ENCODE peak calls at places on chromosomes 2 and 18, in five cellular contexts. D, E, P, Y and G are unnamed samples.

GRCh38 chr2:777546-777945 is 100.3 kb upstream of the TMEM18 start:
- DNase-seq in Y (no peak), P (no peak), E (no peak), D (no peak), G (no peak)

GRCh38 chr2:213221962-213222361 is 62.3 kb upstream of the SPAG16 start:
- DNase-seq in P (no peak), Y (no peak), D (peak), E (no peak), G (no peak)

GRCh38 chr2:234701841-234702240 is 205.0 kb upstream of the ARL4C start:
- DNase-seq in P (no peak), Y (no peak), E (no peak), D (no peak), G (no peak)

GRCh38 chr2:141791521-141791920 is 339.3 kb downstream of the LRP1B start:
- DNase-seq in E (no peak), Y (no peak), P (no peak), D (no peak), G (no peak)

GRCh38 chr2:142585785-142586184 is 291.7 kb upstream of the KYNU start:
- DNase-seq in E (no peak), Y (no peak), P (peak), D (no peak), G (no peak)

GRCh38 chr18:57984490-57985109 is 59.4 kb upstream of the NEDD4L start:
- DNase-seq in P (no peak), D (no peak), E (no peak), Y (no peak), G (no peak)

GRCh38 chr2:109339519-109339991 is 210.6 kb downstream of the SH3RF3 start:
- DNase-seq in P (no peak), Y (no peak), E (no peak), D (peak), G (no peak)

GRCh38 chr18:13256444-13257305 is 38.1 kb downstream of the LDLRAD4 start:
- DNase-seq in D (no peak), E (no peak), Y (no peak), P (no peak), G (no peak)

GRCh38 chr18:68733693-68734092 is 18.8 kb upstream of the TMX3 start:
- DNase-seq in E (no peak), D (no peak), P (no peak), Y (no peak), G (no peak)

GRCh38 chr2:3703741-3704355 is 473 bp downstream of the DCDC2C start:
- DNase-seq in E (peak), D (no peak), Y (no peak), P (no peak), G (no peak)

GRCh38 chr2:226995625-226996041 is 159.8 kb downstream of the RHBDD1 start:
- DNase-seq in P (peak), D (peak), Y (no peak), E (peak), G (peak)

GRCh38 chr2:217797661-217798069 is 205.1 kb downstream of the TNS1 start:
- DNase-seq in P (no peak), Y (no peak), E (peak), D (no peak), G (no peak)

GRCh38 chr2:146623771-146624170 is 1221.1 kb upstream of the ACVR2A start:
- DNase-seq in Y (no peak), D (peak), E (no peak), P (no peak), G (peak)

GRCh38 chr2:238690673-238690965 is 157.3 kb upstream of the TWIST2 start:
- DNase-seq in P (no peak), D (no peak), E (no peak), Y (no peak), G (no peak)

GRCh38 chr2:38293152-38293865 is 83.8 kb downstream of the ATL2 start:
- DNase-seq in E (no peak), Y (no peak), P (no peak), D (no peak), G (no peak)

GRCh38 chr2:229815858-229816257 is 101.5 kb upstream of the DNER start:
- DNase-seq in Y (no peak), E (no peak), P (no peak), D (peak), G (no peak)

GRCh38 chr2:85018049-85018447 is 47.1 kb downstream of the KCMF1 start:
- DNase-seq in Y (no peak), E (no peak), P (no peak), D (no peak), G (no peak)

GRCh38 chr2:234463626-234464290 is 33.1 kb downstream of the ARL4C start:
- DNase-seq in D (no peak), E (no peak), Y (no peak), P (no peak), G (no peak)

GRCh38 chr2:96669539-96670215 is 27.1 kb downstream of the FER1L5 start:
- DNase-seq in Y (no peak), E (no peak), D (no peak), P (no peak), G (no peak)

GRCh38 chr2:88451647-88452150 is 794 bp downstream of the FOXI3 start:
- DNase-seq in Y (no peak), P (no peak), E (no peak), D (no peak), G (no peak)

GRCh38 chr2:206982360-206982759 is 43.0 kb downstream of the CPO start:
- DNase-seq in E (no peak), P (no peak), D (no peak), Y (no peak), G (no peak)

GRCh38 chr2:179614121-179614520 is 247.3 kb downstream of the ZNF385B start:
- DNase-seq in E (no peak), D (no peak), P (no peak), Y (no peak), G (no peak)

GRCh38 chr2:231189571-231190495 is 8.6 kb upstream of the ARMC9 start:
- DNase-seq in Y (no peak), P (no peak), E (peak), D (peak), G (no peak)

GRCh38 chr2:161416633-161417427 is 733 bp downstream of the TBR1 start:
- DNase-seq in Y (no peak), D (no peak), P (no peak), E (no peak), G (no peak)

GRCh38 chr18:23077493-23078256 is 57.6 kb upstream of the CABLES1 start:
- DNase-seq in E (no peak), Y (peak), P (no peak), D (peak), G (no peak)

GRCh38 chr2:10036095-10036879 is 7.1 kb upstream of the KLF11 start:
- DNase-seq in E (peak), Y (no peak), D (peak), P (no peak), G (no peak)

GRCh38 chr2:241321033-241321432 is 5.3 kb downstream of the SEPTIN2 start:
- DNase-seq in E (no peak), D (no peak), Y (no peak), P (no peak), G (no peak)

DNA sequence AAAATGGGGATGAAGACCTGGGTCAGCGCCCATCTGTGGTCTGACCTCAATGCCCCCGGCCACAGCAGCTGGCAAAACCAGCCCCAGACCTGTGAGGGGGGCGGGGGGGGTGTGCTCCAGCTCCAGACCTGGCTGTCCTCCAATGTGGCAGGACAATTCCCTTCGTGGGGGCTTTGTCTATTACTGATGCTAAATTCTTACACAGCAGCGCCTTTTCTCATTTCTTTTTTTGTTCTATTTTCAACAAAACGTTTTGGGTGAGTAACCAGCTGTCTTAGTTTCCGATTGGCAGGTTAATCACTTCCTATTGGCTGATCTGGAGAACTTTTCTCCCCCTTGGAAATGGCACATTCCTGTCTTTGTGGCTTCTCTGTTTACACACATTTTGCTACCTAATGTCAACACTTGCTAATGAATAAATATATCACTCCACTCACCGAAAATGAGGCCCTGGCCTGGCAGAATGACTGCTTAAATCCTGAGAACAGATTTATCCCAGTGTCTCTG is 4.4 kb downstream of the SMAD7 start:
- DNase-seq in E (peak), Y (peak), P (no peak), D (no peak), G (no peak)
- H3K4me3 ChIP-seq in E (peak), Y (peak), P (peak), D (peak), G (peak)

GRCh38 chr2:69013837-69014796 is 1.1 kb downstream of the ANTXR1 start:
- DNase-seq in D (peak), P (no peak), Y (no peak), E (peak), G (no peak)
- H3K4me3 ChIP-seq in D (peak), P (no peak), Y (peak), E (peak), G (peak)

GRCh38 chr18:54931152-54931551 is 28.1 kb downstream of the CCDC68 start:
- DNase-seq in E (no peak), D (no peak), Y (no peak), P (no peak), G (no peak)

GRCh38 chr18:54923339-54923956 is 35.8 kb downstream of the CCDC68 start:
- DNase-seq in D (no peak), Y (peak), E (no peak), P (no peak), G (no peak)

GRCh38 chr18:54928236-54928635 is 31.0 kb downstream of the CCDC68 start:
- DNase-seq in Y (no peak), P (no peak), D (no peak), E (no peak), G (no peak)

GRCh38 chr18:54924948-54925347 is 34.3 kb downstream of the CCDC68 start:
- DNase-seq in Y (no peak), E (no peak), D (no peak), P (no peak), G (no peak)

DNA sequence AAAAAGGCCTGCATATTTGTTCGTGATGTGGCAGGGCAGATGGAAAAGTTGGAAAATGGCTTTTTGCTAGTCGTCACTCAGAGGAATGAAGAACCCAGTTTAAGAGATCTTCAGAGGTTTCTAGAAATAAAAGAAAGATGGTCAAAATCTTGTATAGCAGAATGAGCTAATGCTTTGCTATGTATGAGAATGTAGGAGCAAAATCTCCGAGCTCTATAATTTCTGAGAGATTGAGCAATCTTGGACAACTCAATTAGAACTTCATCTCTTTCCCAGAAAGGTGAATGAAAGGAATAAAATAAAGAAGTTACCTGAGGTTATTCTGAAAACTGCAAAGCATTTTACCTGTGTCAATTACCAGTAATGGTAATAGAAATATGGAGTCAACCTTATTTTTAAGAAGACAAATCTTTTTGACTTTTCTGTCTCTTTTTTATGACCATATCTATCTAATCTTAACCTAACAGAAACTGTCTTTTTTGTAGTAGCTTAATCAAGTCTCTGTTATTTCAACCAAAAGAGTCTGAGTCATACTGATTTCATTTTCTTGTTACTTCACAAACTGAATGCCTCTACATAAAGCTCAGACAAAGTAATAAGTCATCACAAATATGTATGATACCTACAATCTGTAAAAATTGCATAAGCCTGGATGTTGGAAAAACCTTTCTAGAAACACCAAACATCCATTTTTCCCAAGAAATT is 32.5 kb downstream of the CCDC68 start:
- DNase-seq in E (no peak), P (no peak), D (peak), Y (no peak), G (no peak)
- H3K4me3 ChIP-seq in E (no peak), P (no peak), D (no peak), Y (no peak), G (no peak)

GRCh38 chr18:8841781-8842485 is 136.6 kb downstream of the MTCL1 start:
- DNase-seq in D (no peak), Y (no peak), P (no peak), E (no peak), G (no peak)

GRCh38 chr18:8843005-8843404 is 137.6 kb downstream of the MTCL1 start:
- DNase-seq in Y (no peak), D (no peak), P (no peak), E (no peak), G (no peak)

GRCh38 chr18:8842506-8842905 is 137.2 kb downstream of the MTCL1 start:
- DNase-seq in Y (no peak), D (no peak), E (no peak), P (no peak), G (no peak)

GRCh38 chr18:8847066-8847755 is 141.9 kb downstream of the MTCL1 start:
- DNase-seq in D (peak), Y (no peak), P (no peak), E (no peak), G (no peak)

GRCh38 chr18:8844721-8845148 is 139.4 kb downstream of the MTCL1 start:
- DNase-seq in E (no peak), P (no peak), Y (no peak), D (no peak), G (no peak)
- H3K4me3 ChIP-seq in E (no peak), P (no peak), Y (no peak), D (no peak), G (no peak)

GRCh38 chr2:25566694-25567093 is 106.7 kb downstream of the DTNB start:
- DNase-seq in P (peak), Y (no peak), D (peak), E (no peak), G (no peak)
- H3K4me3 ChIP-seq in P (no peak), Y (no peak), D (no peak), E (no peak), G (no peak)

DNA sequence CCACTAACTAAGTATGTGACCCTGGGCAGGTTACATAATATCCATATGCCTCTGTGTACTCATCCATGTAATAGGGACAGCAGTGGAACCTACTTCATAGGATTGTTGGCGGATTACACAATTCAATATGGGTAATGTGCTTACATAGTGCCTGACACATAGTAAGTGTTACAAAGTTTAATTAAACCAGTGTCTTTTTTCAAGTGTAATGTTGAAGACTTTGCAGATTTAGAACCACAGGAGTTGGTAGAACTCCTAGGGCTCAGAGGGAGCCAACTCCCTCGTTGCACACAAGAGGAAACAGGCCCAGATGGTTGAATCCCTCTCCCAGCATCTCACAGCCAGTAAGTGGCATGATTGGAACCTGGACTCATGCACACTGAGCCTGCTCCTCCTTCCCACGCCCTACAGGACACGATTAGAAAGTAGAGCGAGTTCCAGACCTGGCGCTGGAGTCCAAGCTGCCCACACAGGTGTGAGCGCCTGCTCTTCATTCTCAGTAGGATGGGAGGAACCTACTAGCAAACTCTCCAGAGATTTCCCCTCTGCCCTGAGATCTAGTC is 97.8 kb downstream of the VSNL1 start:
- DNase-seq in D (no peak), Y (no peak), P (no peak), E (no peak), G (no peak)
- H3K4me3 ChIP-seq in D (no peak), Y (no peak), P (no peak), E (no peak), G (no peak)

DNA sequence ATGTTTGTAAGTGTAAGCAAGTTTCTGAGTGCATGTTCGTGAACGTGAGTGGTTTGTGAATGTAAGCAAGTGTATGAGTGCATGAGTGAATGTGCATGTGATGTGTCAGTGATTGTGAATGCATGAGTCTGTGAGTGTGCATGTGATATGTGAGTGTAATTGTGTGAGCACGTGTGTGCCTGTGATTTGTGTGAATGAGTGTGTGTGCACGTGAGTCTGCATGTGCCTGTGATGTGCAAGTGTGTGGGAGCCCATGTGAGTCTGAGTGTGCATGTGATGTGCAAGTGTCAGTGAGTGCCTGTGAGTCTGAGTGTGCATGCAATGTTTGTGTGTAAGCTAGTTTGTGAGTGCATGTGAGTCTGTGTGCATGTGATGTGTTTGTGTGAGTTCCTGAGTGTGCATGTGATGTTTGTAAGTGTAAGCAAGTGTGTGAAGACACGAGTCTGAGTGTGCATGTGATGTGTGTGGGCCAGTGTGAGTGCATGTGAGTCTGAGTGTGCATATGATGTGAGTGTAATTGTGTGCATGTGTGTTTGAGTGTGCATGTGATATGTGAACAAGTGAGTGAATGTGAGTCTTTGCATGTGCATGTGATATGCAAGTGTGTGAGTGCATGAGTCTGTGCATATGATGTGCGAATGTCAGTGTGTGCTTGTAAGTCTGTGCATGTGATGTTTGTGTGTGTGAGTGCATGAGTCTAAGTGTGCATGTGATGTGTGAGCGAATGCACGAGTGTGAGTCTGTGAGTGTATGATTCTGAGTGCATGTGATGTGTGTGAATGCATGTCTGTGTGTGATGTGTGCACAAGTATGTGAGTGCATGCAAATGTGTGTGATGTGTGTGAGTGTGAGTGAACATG is 45.1 kb downstream of the COPS8 start:
- DNase-seq in Y (no peak), D (no peak), E (no peak), P (no peak), G (no peak)
- H3K4me3 ChIP-seq in Y (no peak), D (no peak), E (no peak), P (no peak), G (no peak)